ENCODE peak calls at places on chromosomes 7 and 10, in six cellular contexts. W is cardiac muscle cell, A is ovary, Q is transverse colon, U is stomach, I is DND-41. E is an unnamed sample.

GRCh38 chr7:35508623-35509400 is 186.1 kb downstream of the HERPUD2 start:
- DNase-seq in W (no peak), A (no peak), Q (no peak), U (no peak), I (no peak), E (no peak)

GRCh38 chr7:44060091-44060947 is 5.0 kb downstream of the PGAM2 start:
- DNase-seq in W (no peak), A (no peak), Q (peak; percentile 4), U (no peak), I (no peak), E (peak; percentile 39)

GRCh38 chr10:132388901-132389630 is 7.9 kb upstream of the PWWP2B start:
- DNase-seq in W (no peak), A (peak; percentile 92), Q (peak; percentile 38), U (no peak), I (no peak), E (peak; percentile 85)

GRCh38 chr7:7051221-7051877 is 131.0 kb upstream of the C1GALT1 start:
- DNase-seq in W (peak; percentile 2), A (no peak), Q (peak; percentile 9), U (no peak), I (no peak), E (no peak)

GRCh38 chr7:99422091-99422624 is 13.4 kb downstream of the BUD31 start:
- DNase-seq in W (no peak), A (no peak), Q (no peak), U (no peak), I (no peak), E (no peak)

GRCh38 chr10:97686301-97686961 is 610 bp downstream of the AVPI1 start:
- DNase-seq in W (no peak), A (no peak), Q (no peak), U (no peak), I (no peak), E (no peak)

GRCh38 chr7:90931996-90932912 is 332.0 kb upstream of the FZD1 start:
- DNase-seq in W (peak; percentile 17), A (no peak), Q (peak; percentile 34), U (no peak), I (no peak), E (no peak)

GRCh38 chr10:44752451-44753441 is 158.4 kb upstream of the TMEM72 start:
- DNase-seq in W (peak; percentile 78), A (no peak), Q (no peak), U (no peak), I (no peak), E (peak; percentile 66)

DNA sequence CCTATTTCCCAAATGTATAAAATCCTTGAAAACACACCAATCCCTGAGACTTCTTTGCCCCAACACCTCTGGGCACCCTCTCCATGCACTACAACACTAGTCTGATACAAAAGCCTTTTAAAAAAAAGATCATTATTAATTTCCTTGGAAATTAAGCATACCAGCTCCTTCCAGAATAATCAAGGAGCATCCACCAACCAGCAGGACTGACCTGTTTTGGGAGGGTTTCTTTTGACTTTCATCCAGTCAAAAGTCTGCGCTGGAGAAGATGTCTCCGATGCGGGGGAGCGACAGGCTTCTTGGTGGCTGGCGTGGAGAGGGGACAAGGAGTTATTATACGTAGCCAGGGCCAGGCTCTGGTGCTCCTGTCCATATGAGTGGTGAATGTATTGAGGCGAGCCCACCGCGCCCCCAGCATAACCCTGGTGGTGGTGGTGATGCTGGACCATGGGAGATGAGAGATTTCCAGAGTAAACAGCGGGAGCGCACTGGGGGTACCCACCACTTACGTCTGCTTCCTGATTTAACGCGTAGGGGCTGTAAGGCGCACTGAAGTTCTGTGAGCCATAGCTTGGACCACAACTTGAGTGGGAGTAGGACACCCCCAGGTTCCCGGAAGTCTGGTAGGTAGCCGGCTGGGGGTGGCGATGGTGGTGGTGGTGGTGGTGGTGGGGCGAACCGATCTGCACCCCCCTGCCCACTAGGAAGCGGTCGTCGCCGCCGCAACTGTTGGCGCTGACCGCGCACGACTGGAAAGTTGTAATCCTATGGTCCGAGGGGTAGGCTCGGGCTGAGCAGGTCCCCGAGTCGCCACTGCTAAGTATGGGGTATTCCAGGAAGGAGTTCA is 527 bp downstream of the HOXA1 start:
- DNase-seq in W (no peak), A (no peak), Q (no peak), U (no peak), I (no peak), E (no peak)
- H3K9me3 ChIP-seq in W (no peaks in the 10 kb centered on the region), A (no peaks in the 10 kb centered on the region), Q (no peaks in the 10 kb centered on the region), U (no peaks in the 10 kb centered on the region), I (no peaks in the 10 kb centered on the region), E (no peaks in the 10 kb centered on the region)

DNA sequence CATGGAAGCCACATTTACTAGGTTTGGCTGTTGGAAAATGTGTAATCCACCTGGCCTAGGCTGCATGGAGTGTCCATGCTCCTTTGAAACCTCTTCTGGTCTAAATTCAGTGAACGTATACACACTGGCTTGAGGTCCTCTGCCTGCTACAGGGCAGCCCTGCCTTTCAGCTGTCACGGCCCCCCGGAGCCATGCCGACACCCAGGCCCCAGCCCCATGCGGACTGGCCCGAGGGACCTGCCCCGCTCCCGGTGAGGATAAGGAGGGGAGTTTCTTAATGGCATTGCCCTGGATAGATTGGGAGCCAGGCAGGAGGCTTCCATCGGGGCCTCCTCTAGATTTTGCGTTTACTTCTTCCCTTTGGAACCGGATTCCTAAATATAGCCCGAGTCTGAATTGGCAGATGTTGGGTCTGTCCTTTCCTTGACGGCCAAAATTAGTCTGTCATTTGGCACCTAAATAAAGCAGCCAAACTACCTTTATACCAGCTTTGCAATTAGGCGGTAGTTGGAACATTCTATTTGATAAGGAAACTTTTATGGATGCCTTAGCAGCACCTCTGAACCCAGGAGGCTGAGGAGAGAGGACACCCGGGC is 72.1 kb upstream of the SH2B2 start:
- DNase-seq in W (no peak), A (no peak), Q (no peak), U (no peak), I (no peak), E (no peak)
- H3K27ac ChIP-seq in W (no peak overlapping the region), A (no peak overlapping the region), Q (no peak overlapping the region), U (no peak overlapping the region), I (no peak overlapping the region), E (no peak overlapping the region)

GRCh38 chr7:24982917-24983316 is 2.9 kb upstream of the OSBPL3 start:
- DNase-seq in W (no peak), A (no peak), Q (no peak), U (no peak), I (no peak), E (no peak)
- TF ChIP-seq CTCF in W (peak; percentile 35), A (no peak), Q (no peak), U (no peak), I (peak; percentile 46), E (no peak)

DNA sequence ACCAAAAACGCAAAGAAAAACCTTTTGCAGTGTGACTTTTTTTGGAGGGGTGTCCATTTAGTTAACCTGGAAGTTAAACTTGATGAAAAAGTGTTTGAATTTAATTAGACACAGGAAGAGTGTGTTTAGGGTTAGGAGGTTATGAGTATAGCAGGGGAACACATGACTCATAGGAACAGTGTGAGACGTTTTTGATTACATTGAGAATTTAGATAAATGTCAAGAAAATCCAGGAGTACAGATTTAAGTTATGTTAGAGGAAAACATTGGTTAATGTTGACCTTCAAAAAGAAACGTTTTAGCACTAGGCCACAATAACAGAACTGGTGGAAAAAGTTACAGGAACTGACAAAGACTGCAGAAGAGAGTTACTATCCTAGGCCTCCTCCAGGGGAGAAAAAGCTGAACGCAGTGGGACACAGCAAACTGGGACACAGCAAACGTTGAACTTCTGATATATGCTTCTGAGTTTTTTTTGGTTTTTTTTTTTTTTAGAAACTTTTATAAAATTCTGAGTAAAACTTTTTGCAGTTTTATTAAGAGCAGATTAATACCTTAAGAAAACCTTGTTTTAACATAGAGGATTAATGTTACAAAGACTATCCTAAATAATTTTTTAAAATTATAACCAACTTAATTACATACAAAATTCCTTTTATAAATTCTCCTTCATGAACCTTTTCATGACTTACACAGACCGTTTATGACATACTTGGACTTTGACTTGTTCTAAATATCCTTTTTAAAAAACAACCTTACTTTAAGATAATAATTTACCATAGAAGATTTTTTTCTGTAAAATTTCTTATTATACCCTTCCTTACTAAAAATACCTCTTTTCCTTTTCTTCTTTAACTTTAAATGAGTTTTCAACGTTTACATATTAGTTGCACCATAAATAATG is 22.2 kb downstream of the LANCL2 start:
- DNase-seq in W (peak; percentile 9), A (no peak), Q (no peak), U (no peak), I (no peak), E (no peak)
- H3K9me3 ChIP-seq in W (no peaks in the 10 kb centered on the region), A (no peaks in the 10 kb centered on the region), Q (peaks cover 17% of the 10 kb centered on the region), U (no peaks in the 10 kb centered on the region), I (peaks cover 48% of the 10 kb centered on the region), E (no peaks in the 10 kb centered on the region)

DNA sequence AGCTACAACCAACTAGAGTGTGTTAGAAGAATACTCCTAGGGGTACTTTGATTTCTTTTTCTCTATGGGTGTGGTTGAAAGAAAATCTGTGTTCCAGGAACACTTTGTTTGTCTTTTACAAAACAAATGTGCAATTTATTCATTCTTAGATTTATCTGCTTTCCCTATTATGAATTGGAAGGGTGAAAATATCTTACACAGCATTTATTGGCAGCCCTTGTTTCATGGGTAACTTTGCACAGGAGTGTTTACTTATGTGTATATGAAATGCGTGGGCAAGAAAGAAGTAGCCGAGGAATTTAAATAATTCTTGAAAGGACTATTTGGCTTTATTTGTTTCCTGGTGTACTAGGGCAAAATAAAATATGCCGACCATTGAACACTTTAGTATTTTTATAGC is 93.6 kb downstream of the ARID5B start:
- DNase-seq in W (no peak), A (no peak), Q (no peak), U (no peak), I (no peak), E (no peak)
- H3K27ac ChIP-seq in W (no peak overlapping the region), A (no peak overlapping the region), Q (peak overlapping the region; percentile 77), U (no peak overlapping the region), I (no peak overlapping the region), E (no peak overlapping the region)

DNA sequence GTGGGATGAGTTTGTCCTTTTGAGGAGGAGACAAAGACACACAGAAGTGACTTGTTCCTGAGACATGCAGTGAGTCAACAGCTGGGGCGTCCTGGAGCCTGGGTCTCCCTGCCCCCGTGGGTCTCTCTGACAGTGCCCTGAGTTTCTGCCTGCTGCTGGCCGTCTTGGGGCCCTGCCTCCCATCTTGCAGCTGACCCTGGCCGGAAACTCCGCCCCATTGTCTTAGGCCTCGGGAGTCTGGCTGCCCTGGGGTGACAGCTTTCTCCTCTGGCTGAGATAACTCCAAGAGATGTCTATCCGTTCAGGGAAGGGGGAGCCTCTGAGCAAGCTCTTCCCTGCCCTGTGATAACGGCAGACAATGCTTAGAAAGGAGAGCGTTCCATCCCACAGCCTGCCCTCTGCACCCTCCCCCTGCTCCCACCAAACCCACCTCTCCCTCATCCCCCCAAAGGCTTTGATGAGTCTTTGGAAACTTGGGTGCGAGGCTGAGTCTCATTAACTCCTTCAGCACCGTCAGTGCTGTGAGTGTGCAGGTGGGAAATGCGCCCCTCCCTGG is 69.5 kb upstream of the PODXL start:
- DNase-seq in W (peak; percentile 35), A (no peak), Q (no peak), U (no peak), I (no peak), E (no peak)
- TF ChIP-seq CTCF in W (no peak), A (no peak), Q (no peak), U (no peak), I (no peak), E (no peak)

E was measured in pancreas.